ENCODE peak calls at places on chromosomes 2 and 18, in four cellular contexts. I is fibroblast of mammary gland, Z is GM12865, F is A673. U is an unnamed sample.
A peak's percentile ranks its signal among the peaks of the same experiment; 100 is the strongest.

GRCh38 chr2:160871096-160871495 is 289.1 kb upstream of the TANK start:
- DNase-seq in Z (no peak), F (no peak), I (peak; percentile 61), U (no peak)

GRCh38 chr2:170965446-170966225 is 36.6 kb downstream of the GORASP2 start:
- DNase-seq in Z (no peak), I (peak; percentile 51), F (no peak), U (no peak)

GRCh38 chr18:49617329-49617695 is 55.5 kb downstream of the LIPG start:
- DNase-seq in Z (no peak), I (no peak), F (no peak), U (no peak)

GRCh38 chr2:201151127-201152074 is 31.5 kb upstream of the CASP10 start:
- DNase-seq in F (peak; percentile 87), Z (peak; percentile 49), I (peak; percentile 94), U (no peak)

GRCh38 chr2:205885492-205886099 is 200.4 kb downstream of the INO80D start:
- DNase-seq in Z (peak; percentile 74), I (peak; percentile 78), F (peak; percentile 91), U (peak; percentile 80)

GRCh38 chr2:31812051-31812798 is 198.6 kb downstream of the MEMO1 start:
- DNase-seq in I (peak; percentile 15), Z (peak; percentile 87), F (no peak), U (no peak)

GRCh38 chr2:51782874-51783765 is 751.2 kb upstream of the NRXN1 start:
- DNase-seq in Z (no peak), F (no peak), I (peak; percentile 63), U (no peak)

GRCh38 chr2:102619414-102620319 is at the start of gene SLC9A2:
- DNase-seq in I (no peak), F (peak; percentile 4), Z (peak; percentile 41), U (peak; percentile 70)

GRCh38 chr18:2871111-2871720 is 24.4 kb downstream of the EMILIN2 start:
- DNase-seq in Z (no peak), F (no peak), I (no peak), U (no peak)

GRCh38 chr2:216921057-216921456 is 61.2 kb upstream of the TNP1 start:
- DNase-seq in F (no peak), I (no peak), Z (no peak), U (no peak)

GRCh38 chr2:42829556-42830510 is 37.5 kb upstream of the HAAO start:
- DNase-seq in Z (no peak), I (no peak), F (peak; percentile 14), U (no peak)

GRCh38 chr2:71538656-71539265 is 85.4 kb downstream of the DYSF start:
- DNase-seq in I (no peak), Z (no peak), F (no peak), U (no peak)

GRCh38 chr2:39524061-39524460 is 87.0 kb upstream of the MAP4K3 start:
- DNase-seq in F (no peak), Z (no peak), I (peak; percentile 37), U (no peak)

GRCh38 chr18:49730951-49731391 is 82.4 kb downstream of the ACAA2 start:
- DNase-seq in F (no peak), I (no peak), Z (no peak), U (no peak)

GRCh38 chr2:191376981-191377629 is 131.9 kb downstream of the MYO1B start:
- DNase-seq in F (peak; percentile 92), Z (peak; percentile 30), I (peak; percentile 93), U (peak; percentile 38)

GRCh38 chr2:239296020-239296932 is 104.5 kb downstream of the HDAC4 start:
- DNase-seq in Z (no peak), I (no peak), F (no peak), U (no peak)

U was measured in nephron progenitor cell.